ENCODE peak calls at places on chromosome 13, in six cellular contexts. Q is CD4-positive, alpha-beta T cell; M is psoas muscle; Y is left ventricle myocardium inferior; R is fibroblast of pulmonary artery; P is cardiac fibroblast. J is an unnamed sample.
A peak's percentile ranks its signal among the peaks of the same experiment; 100 is the strongest.

GRCh38 chr13:111005808-111006494 is 91.1 kb upstream of the ANKRD10 start:
- DNase-seq in P (peak; percentile 31), Q (no peak), M (peak; percentile 72), Y (peak; percentile 70), R (peak; percentile 59), J (no peak)

GRCh38 chr13:21670006-21670882 is 629 bp upstream of the FGF9 start:
- DNase-seq in Y (peak; percentile 53), M (peak; percentile 66), R (peak; percentile 42), P (peak; percentile 58), Q (peak; percentile 55), J (peak; percentile 48)

GRCh38 chr13:76314495-76314894 is 571.7 kb downstream of the KCTD12 start:
- DNase-seq in R (no peak), Q (no peak), P (no peak), M (no peak), Y (no peak), J (no peak)

GRCh38 chr13:49985129-49985528 is 11.7 kb upstream of the TRIM13 start:
- DNase-seq in P (no peak), Q (no peak), R (no peak), Y (no peak), M (no peak), J (no peak)

GRCh38 chr13:112616586-112617381 is 28.8 kb upstream of the TUBGCP3 start:
- DNase-seq in R (peak; percentile 59), Y (no peak), Q (no peak), P (peak; percentile 61), M (no peak), J (no peak)

GRCh38 chr13:76790519-76791289 is 95.5 kb downstream of the KCTD12 start:
- DNase-seq in Y (no peak), P (peak; percentile 50), M (no peak), Q (no peak), R (peak; percentile 51), J (no peak)

GRCh38 chr13:94505730-94506129 is 26.2 kb upstream of the DCT start:
- DNase-seq in R (no peak), M (no peak), Q (no peak), Y (no peak), P (no peak), J (no peak)

GRCh38 chr13:50241479-50241878 is 226.2 kb downstream of the KCNRG start:
- DNase-seq in M (no peak), R (peak; percentile 3), Q (no peak), P (peak; percentile 50), Y (no peak), J (no peak)

GRCh38 chr13:60091573-60091972 is 72.2 kb downstream of the DIAPH3 start:
- DNase-seq in P (no peak), R (no peak), M (no peak), Q (no peak), Y (no peak), J (no peak)

GRCh38 chr13:111121421-111121820 is 6.3 kb downstream of the ARHGEF7 start:
- DNase-seq in P (no peak), Y (no peak), R (no peak), Q (no peak), M (no peak), J (no peak)

GRCh38 chr13:46575321-46575721 is 22.4 kb downstream of the LRCH1 start:
- DNase-seq in Q (no peak), P (peak; percentile 47), Y (no peak), R (peak; percentile 79), M (no peak), J (no peak)

GRCh38 chr13:101424381-101425155 is 8.3 kb upstream of the NALCN start:
- DNase-seq in Y (no peak), R (no peak), P (no peak), Q (no peak), M (no peak), J (no peak)

GRCh38 chr13:85608255-85608829 is 190.9 kb downstream of the SLITRK6 start:
- DNase-seq in R (no peak), P (no peak), Y (no peak), Q (no peak), M (no peak), J (no peak)

GRCh38 chr13:79128158-79128557 is 277.9 kb downstream of the RBM26 start:
- DNase-seq in Q (no peak), R (peak; percentile 87), Y (no peak), P (peak; percentile 74), M (no peak), J (no peak)

GRCh38 chr13:105518086-105518485 is 1017.4 kb downstream of the EFNB2 start:
- DNase-seq in R (peak; percentile 13), Q (no peak), P (peak; percentile 65), M (no peak), Y (no peak), J (no peak)

GRCh38 chr13:49908637-49909036 is 27.5 kb downstream of the SPRYD7 start:
- DNase-seq in M (no peak), P (no peak), Q (no peak), Y (no peak), R (no peak), J (no peak)

GRCh38 chr13:79427265-79427664 is 21.2 kb upstream of the RBM26 start:
- DNase-seq in P (no peak), Y (no peak), Q (no peak), R (no peak), M (no peak), J (no peak)

GRCh38 chr13:72469932-72470331 is 257.5 kb downstream of the MZT1 start:
- DNase-seq in Y (no peak), M (no peak), Q (no peak), R (no peak), P (no peak), J (no peak)

GRCh38 chr13:75445717-75446529 is 36.0 kb downstream of the TBC1D4 start:
- DNase-seq in Q (no peak), R (peak; percentile 53), Y (no peak), P (peak; percentile 56), M (no peak), J (no peak)

GRCh38 chr13:49062297-49062896 is 86.7 kb downstream of the FNDC3A start:
- DNase-seq in Q (no peak), P (no peak), Y (no peak), R (no peak), M (no peak), J (no peak)

GRCh38 chr13:110620596-110620995 is 5.3 kb downstream of the NAXD start:
- DNase-seq in R (no peak), Y (no peak), Q (no peak), P (no peak), M (no peak), J (no peak)

GRCh38 chr13:111115841-111116500 is 861 bp downstream of the ARHGEF7 start:
- DNase-seq in M (peak; percentile 64), Y (peak; percentile 69), Q (no peak), P (peak; percentile 77), R (peak; percentile 59), J (no peak)

GRCh38 chr13:20676213-20676612 is 27.3 kb upstream of the IL17D start:
- DNase-seq in R (no peak), Y (no peak), P (no peak), M (no peak), Q (no peak), J (no peak)

GRCh38 chr13:112928958-112929777 is 39.8 kb upstream of the MCF2L start:
- DNase-seq in M (no peak), Q (no peak), P (peak; percentile 23), R (peak; percentile 48), Y (no peak), J (no peak)

GRCh38 chr13:80305737-80306136 is 35.2 kb downstream of the SPRY2 start:
- DNase-seq in R (no peak), M (no peak), Y (no peak), P (peak; percentile 22), Q (no peak), J (no peak)

GRCh38 chr13:50733392-50733791 is 110.1 kb downstream of the DLEU7 start:
- DNase-seq in Q (no peak), Y (no peak), P (no peak), M (no peak), R (no peak), J (no peak)

GRCh38 chr13:70668293-70668692 is 560.0 kb upstream of the KLHL1 start:
- DNase-seq in R (no peak), Y (no peak), M (no peak), Q (no peak), P (no peak), J (no peak)

GRCh38 chr13:43663474-43664090 is 123.2 kb downstream of the ENOX1 start:
- DNase-seq in M (no peak), P (peak; percentile 48), Q (no peak), R (peak; percentile 18), Y (no peak), J (no peak)

GRCh38 chr13:29369060-29369743 is 226.3 kb downstream of the SLC7A1 start:
- DNase-seq in M (no peak), P (peak; percentile 56), Q (no peak), R (peak; percentile 60), Y (no peak), J (no peak)

GRCh38 chr13:105219636-105220035 is 1315.8 kb downstream of the EFNB2 start:
- DNase-seq in R (no peak), P (peak; percentile 59), M (no peak), Y (no peak), Q (no peak), J (no peak)

GRCh38 chr13:109784590-109785140 is 1.7 kb downstream of the IRS2 start:
- DNase-seq in Q (peak; percentile 62), M (peak; percentile 89), R (peak; percentile 77), P (peak; percentile 76), Y (peak; percentile 84), J (peak; percentile 74)

GRCh38 chr13:45242070-45242469 is 41.2 kb upstream of the KCTD4 start:
- DNase-seq in M (no peak), Y (no peak), R (peak; percentile 65), Q (no peak), P (peak; percentile 69), J (no peak)

GRCh38 chr13:75798353-75799245 is 162.5 kb downstream of the LMO7 start:
- DNase-seq in P (peak; percentile 70), M (no peak), Q (no peak), R (peak; percentile 47), Y (no peak), J (no peak)

GRCh38 chr13:24741016-24741662 is 22.8 kb upstream of the RNF17 start:
- DNase-seq in M (no peak), R (no peak), Q (no peak), P (no peak), Y (no peak), J (no peak)
- TF ChIP-seq CTCF in M (no peak), R (peak; percentile 5), Q (no peak), P (peak; percentile 4), Y (peak; percentile 10), J (no peak)

GRCh38 chr13:39815345-39816111 is 160.1 kb downstream of the COG6 start:
- DNase-seq in R (peak; percentile 53), Y (no peak), P (peak; percentile 44), M (no peak), Q (no peak), J (no peak)
- TF ChIP-seq CTCF in R (peak; percentile 30), Y (peak; percentile 37), P (no peak), M (no peak), Q (no peak), J (no peak)

GRCh38 chr13:61905054-61905453 is 489.4 kb upstream of the PCDH20 start:
- DNase-seq in Q (no peak), M (no peak), Y (no peak), P (no peak), R (no peak), J (no peak)
- TF ChIP-seq CTCF in Q (no peak), M (no peak), Y (no peak), P (no peak), R (no peak), J (no peak)

GRCh38 chr13:25401958-25402357 is 30.2 kb downstream of the ATP8A2 start:
- DNase-seq in M (no peak), Y (no peak), R (no peak), Q (no peak), P (no peak), J (no peak)

GRCh38 chr13:25409938-25410337 is 38.2 kb downstream of the ATP8A2 start:
- DNase-seq in R (no peak), Q (no peak), M (no peak), Y (no peak), P (no peak), J (no peak)

GRCh38 chr13:25406377-25406776 is 34.6 kb downstream of the ATP8A2 start:
- DNase-seq in Y (no peak), Q (no peak), R (no peak), M (no peak), P (no peak), J (no peak)
- TF ChIP-seq CTCF in Y (no peak), Q (no peak), R (no peak), M (no peak), P (no peak), J (no peak)